ENCODE peak calls at places on chromosomes 5 and 9, in seven cellular contexts. N is RPMI7951, X is iPS DF 6.9, I is M059J, A is SW 1271, S is retina, M is aorta. O is an unnamed sample.

GRCh38 chr5:150394103-150394502 is 18.6 kb downstream of the CD74 start:
- DNase-seq in N (peak), X (no peak), I (peak), A (no peak), S (no peak), M (no peak), O (peak)

GRCh38 chr5:34894716-34895115 is 20.6 kb downstream of the RAD1 start:
- DNase-seq in N (no peak), X (no peak), I (no peak), A (no peak), S (no peak), M (no peak), O (no peak)

GRCh38 chr5:150473673-150474358 is 24.3 kb upstream of the RPS14 start:
- DNase-seq in N (peak), X (no peak), I (peak), A (peak), S (no peak), M (no peak), O (no peak)

GRCh38 chr5:143244000-143244736 is 159.3 kb downstream of the NR3C1 start:
- DNase-seq in N (peak), X (no peak), I (peak), A (peak), S (no peak), M (peak), O (peak)

GRCh38 chr5:35640623-35641022 is 23.0 kb downstream of the SPEF2 start:
- DNase-seq in N (no peak), X (no peak), I (no peak), A (no peak), S (no peak), M (no peak), O (no peak)

GRCh38 chr9:91312717-91313325 is 48.9 kb downstream of the AUH start:
- DNase-seq in N (no peak), X (no peak), I (peak), A (no peak), S (no peak), M (no peak), O (no peak)

GRCh38 chr9:31188496-31188895 is 1195.9 kb upstream of the ACO1 start:
- DNase-seq in N (no peak), X (no peak), I (no peak), A (no peak), S (no peak), M (no peak), O (no peak)

GRCh38 chr5:127671218-127671617 is 22.3 kb downstream of the CTXN3 start:
- DNase-seq in N (no peak), X (no peak), I (peak), A (no peak), S (no peak), M (no peak), O (no peak)

GRCh38 chr5:103256178-103256577 is 2.4 kb upstream of the MACIR start:
- DNase-seq in N (no peak), X (no peak), I (no peak), A (no peak), S (no peak), M (no peak), O (no peak)

GRCh38 chr9:76704601-76705204 is 59.5 kb upstream of the PCA3 start:
- DNase-seq in N (peak), X (peak), I (peak), A (peak), S (peak), M (no peak), O (peak)

GRCh38 chr9:4855861-4856260 is 63.1 kb downstream of the RCL1 start:
- DNase-seq in N (peak), X (no peak), I (peak), A (no peak), S (no peak), M (peak), O (no peak)

GRCh38 chr5:130102995-130103394 is 198.7 kb downstream of the CHSY3 start:
- DNase-seq in N (no peak), X (no peak), I (no peak), A (no peak), S (no peak), M (no peak), O (no peak)

GRCh38 chr9:14080940-14081621 is 232.9 kb downstream of the NFIB start:
- DNase-seq in N (peak), X (no peak), I (peak), A (no peak), S (no peak), M (no peak), O (no peak)

GRCh38 chr5:32030686-32031478 is 143.2 kb downstream of the GOLPH3 start:
- DNase-seq in N (peak), X (no peak), I (peak), A (no peak), S (no peak), M (no peak), O (no peak)

GRCh38 chr5:126234563-126235195 is 188.5 kb upstream of the GRAMD2B start:
- DNase-seq in N (peak), X (peak), I (peak), A (no peak), S (peak), M (no peak), O (no peak)

GRCh38 chr9:133656211-133657119 is 20.3 kb downstream of the DBH start:
- DNase-seq in N (no peak), X (no peak), I (no peak), A (no peak), S (no peak), M (no peak), O (no peak)

GRCh38 chr5:36155291-36155690 is 3.4 kb downstream of the SKP2 start:
- DNase-seq in N (no peak), X (no peak), I (no peak), A (no peak), S (no peak), M (no peak), O (no peak)

GRCh38 chr5:156435101-156435500 is 108.1 kb downstream of the SGCD start:
- DNase-seq in N (peak), X (no peak), I (no peak), A (no peak), S (no peak), M (no peak), O (no peak)

GRCh38 chr5:3597002-3597726 is 1.5 kb downstream of the IRX1 start:
- DNase-seq in N (no peak), X (no peak), I (peak), A (no peak), S (peak), M (no peak), O (no peak)

GRCh38 chr5:51632794-51633193 is 249.5 kb downstream of the ISL1 start:
- DNase-seq in N (no peak), X (no peak), I (no peak), A (no peak), S (no peak), M (no peak), O (no peak)

GRCh38 chr9:34374905-34375552 is 1.7 kb downstream of the MYORG start:
- DNase-seq in N (no peak), X (peak), I (no peak), A (no peak), S (no peak), M (no peak), O (no peak)

GRCh38 chr9:123964756-123965155 is 34.8 kb upstream of the DENND1A start:
- DNase-seq in N (no peak), X (no peak), I (no peak), A (no peak), S (no peak), M (no peak), O (no peak)

GRCh38 chr9:96453625-96454024 is 3.7 kb downstream of the HABP4 start:
- DNase-seq in N (peak), X (no peak), I (peak), A (peak), S (peak), M (no peak), O (no peak)

GRCh38 chr5:132353593-132353992 is 15.9 kb upstream of the SLC22A5 start:
- DNase-seq in N (no peak), X (no peak), I (no peak), A (no peak), S (no peak), M (no peak), O (no peak)

GRCh38 chr9:134043531-134043988 is 18.3 kb downstream of the BRD3OS start:
- DNase-seq in N (no peak), X (no peak), I (no peak), A (no peak), S (no peak), M (no peak), O (no peak)

GRCh38 chr9:8858250-8859161 is 1058.9 kb upstream of the DMAC1 start:
- DNase-seq in N (no peak), X (no peak), I (no peak), A (no peak), S (peak), M (peak), O (no peak)

GRCh38 chr9:124869986-124870560 is 8.1 kb downstream of the ARPC5L start:
- DNase-seq in N (peak), X (no peak), I (peak), A (no peak), S (no peak), M (no peak), O (no peak)

GRCh38 chr9:30575691-30576090 is 1808.8 kb upstream of the ACO1 start:
- DNase-seq in N (no peak), X (no peak), I (peak), A (no peak), S (no peak), M (peak), O (no peak)

GRCh38 chr5:174307031-174307408 is 261.5 kb downstream of the NSG2 start:
- DNase-seq in N (no peak), X (no peak), I (no peak), A (no peak), S (no peak), M (no peak), O (no peak)

GRCh38 chr5:160749026-160749425 is 103.0 kb downstream of the ATP10B start:
- DNase-seq in N (no peak), X (no peak), I (no peak), A (no peak), S (no peak), M (no peak), O (no peak)

O was measured in pulmonary artery endothelial cell.